ENCODE peak calls at places on chromosomes 13 and 19, in four cellular contexts. Y, F, J and A are unnamed samples.

GRCh38 chr13:51714663-51715168 is 89.2 kb downstream of the DHRS12 start:
- DNase-seq in Y (no peak), F (no peak), J (no peak), A (no peak)

GRCh38 chr19:41323430-41324125 is 13.6 kb downstream of the CCDC97 start:
- DNase-seq in Y (peak; percentile 93), F (peak; percentile 97), J (no peak), A (peak; percentile 82)

GRCh38 chr13:67437246-67437645 is 207.1 kb upstream of the PCDH9 start:
- DNase-seq in Y (no peak), F (no peak), J (no peak), A (no peak)

GRCh38 chr13:44679602-44680001 is 103.5 kb upstream of the TSC22D1 start:
- DNase-seq in Y (no peak), F (no peak), J (no peak), A (no peak)

GRCh38 chr13:113157929-113158747 is at the start of gene PROZ:
- DNase-seq in Y (no peak), F (no peak), J (no peak), A (no peak)

GRCh38 chr19:5586300-5587070 is 18.7 kb upstream of the TINCR start:
- DNase-seq in Y (no peak), F (no peak), J (no peak), A (no peak)

GRCh38 chr13:94345374-94346195 is 133.9 kb downstream of the DCT start:
- DNase-seq in Y (no peak), F (peak; percentile 43), J (no peak), A (no peak)

GRCh38 chr19:48169585-48169973 is 565 bp downstream of the LIG1 start:
- DNase-seq in Y (peak; percentile 98), F (peak; percentile 68), J (peak; percentile 87), A (peak; percentile 78)

GRCh38 chr13:75415720-75416119 is 66.2 kb downstream of the TBC1D4 start:
- DNase-seq in Y (no peak), F (peak; percentile 83), J (no peak), A (peak; percentile 12)

GRCh38 chr19:15424692-15425272 is 6.0 kb upstream of the AKAP8L start:
- DNase-seq in Y (no peak), F (no peak), J (no peak), A (no peak)
- H3K27ac ChIP-seq in Y (no peak overlapping the region), F (no peak overlapping the region), J (no peak overlapping the region), A (no peak overlapping the region)

GRCh38 chr19:35292986-35293732 is 1.2 kb downstream of the MAG start:
- DNase-seq in Y (peak; percentile 59), F (no peak), J (no peak), A (peak; percentile 64)

GRCh38 chr19:35291916-35292315 is at the start of gene MAG:
- DNase-seq in Y (no peak), F (no peak), J (no peak), A (no peak)

GRCh38 chr19:35291259-35291658 is 702 bp upstream of the MAG start:
- DNase-seq in Y (no peak), F (no peak), J (no peak), A (peak; percentile 71)

GRCh38 chr19:35293733-35294309 is 1.9 kb downstream of the MAG start:
- DNase-seq in Y (peak; percentile 76), F (no peak), J (no peak), A (no peak)

DNA sequence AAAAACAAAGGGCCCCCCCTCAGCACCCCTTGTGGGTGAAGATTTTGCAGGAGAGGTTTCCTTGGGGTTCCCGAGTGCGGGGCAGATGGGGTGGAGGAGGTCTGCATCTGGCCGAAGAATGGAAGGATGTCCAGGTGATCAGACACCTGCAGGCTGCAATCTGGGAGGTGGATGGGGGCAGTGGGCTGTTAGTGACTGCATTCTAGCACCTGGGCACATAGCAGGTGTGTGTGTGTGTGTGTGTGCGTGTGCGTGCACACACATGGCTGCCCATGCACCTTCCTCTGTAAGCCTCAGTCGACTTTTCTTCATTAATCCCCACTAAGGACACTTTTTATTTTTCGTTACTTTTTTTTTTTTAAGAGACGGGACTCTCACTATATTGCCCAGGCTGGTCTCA is 460 bp downstream of the MAG start:
- DNase-seq in Y (no peak), F (no peak), J (no peak), A (no peak)
- H3K27ac ChIP-seq in Y (no peak overlapping the region), F (no peak overlapping the region), J (no peak overlapping the region), A (no peak overlapping the region)

DNA sequence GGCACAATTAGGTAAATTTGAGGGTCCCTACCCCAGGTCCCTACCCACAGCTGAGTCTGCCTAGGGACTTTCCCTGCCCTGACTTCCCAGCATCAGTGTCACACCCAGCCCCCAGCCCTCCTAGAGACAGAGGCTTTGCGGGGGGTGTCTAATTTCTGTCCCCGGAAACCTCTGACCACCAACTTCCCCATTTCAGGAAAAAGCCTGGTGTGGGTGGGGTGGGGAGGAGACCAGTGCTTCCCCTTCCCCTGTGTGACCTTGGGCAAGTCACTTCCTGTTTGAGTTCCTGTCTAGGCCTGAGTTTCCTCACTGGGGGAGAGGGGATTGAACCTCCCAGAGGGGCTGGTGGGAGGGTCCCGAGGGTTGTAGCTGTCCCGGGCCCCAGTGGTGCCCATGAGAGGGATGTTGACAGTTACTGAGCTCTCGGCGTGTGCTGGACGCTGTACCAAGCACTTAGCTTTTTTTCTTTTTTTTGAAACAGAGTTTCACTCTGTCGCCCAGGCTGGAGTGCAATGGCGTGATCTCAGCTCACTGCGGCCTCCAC is 7.9 kb downstream of the VASP start:
- DNase-seq in Y (no peak), F (no peak), J (no peak), A (no peak)
- H3K27ac ChIP-seq in Y (no peak overlapping the region), F (no peak overlapping the region), J (no peak overlapping the region), A (no peak overlapping the region)

GRCh38 chr19:7535993-7536685 is 622 bp downstream of the PNPLA6 start:
- DNase-seq in Y (peak; percentile 75), F (no peak), J (no peak), A (no peak)
- H3K27ac ChIP-seq in Y (no peak overlapping the region), F (no peak overlapping the region), J (no peak overlapping the region), A (no peak overlapping the region)

GRCh38 chr19:3494559-3494958 is 5.9 kb downstream of the DOHH start:
- DNase-seq in Y (no peak), F (no peak), J (no peak), A (no peak)
- H3K27ac ChIP-seq in Y (no peak overlapping the region), F (no peak overlapping the region), J (no peak overlapping the region), A (no peak overlapping the region)

GRCh38 chr13:30872685-30873443 is 33.2 kb upstream of the MEDAG start:
- DNase-seq in Y (peak; percentile 86), F (peak; percentile 91), J (peak; percentile 66), A (peak; percentile 71)
- H3K27ac ChIP-seq in Y (peak overlapping the region; percentile 96), F (no peak overlapping the region), J (no peak overlapping the region), A (peak overlapping the region; percentile 69)

GRCh38 chr13:77728265-77728966 is 30.9 kb downstream of the SLAIN1 start:
- DNase-seq in Y (no peak), F (no peak), J (no peak), A (no peak)
- H3K27ac ChIP-seq in Y (no peak overlapping the region), F (no peak overlapping the region), J (no peak overlapping the region), A (no peak overlapping the region)

DNA sequence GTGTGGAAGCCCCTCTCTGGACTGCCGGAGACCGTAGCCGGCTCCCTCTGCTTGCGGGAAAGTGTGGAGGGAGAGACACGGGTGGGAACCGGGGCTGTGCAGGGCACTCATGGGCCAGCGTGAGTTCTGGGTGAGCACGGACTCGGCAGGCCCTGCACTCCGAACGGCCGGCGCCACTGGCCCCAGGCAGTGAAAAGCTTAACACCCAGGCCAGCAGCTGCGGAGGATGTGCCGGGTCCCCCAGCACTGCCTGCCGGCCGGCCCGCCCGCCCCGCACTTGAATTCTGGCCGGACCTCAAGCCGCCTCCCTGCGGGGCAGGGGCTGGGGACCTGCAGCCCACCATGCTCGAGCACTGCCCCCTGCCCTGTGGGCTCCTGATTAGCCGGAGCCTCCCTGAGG is 147.0 kb downstream of the FGF9 start:
- DNase-seq in Y (no peak), F (no peak), J (no peak), A (no peak)
- H3K27ac ChIP-seq in Y (no peak overlapping the region), F (no peak overlapping the region), J (no peak overlapping the region), A (no peak overlapping the region)

GRCh38 chr19:49486232-49486631 is 1.2 kb upstream of the RPL13A start:
- DNase-seq in Y (no peak), F (no peak), J (peak; percentile 0), A (no peak)
- H3K27ac ChIP-seq in Y (no peak overlapping the region), F (no peak overlapping the region), J (no peak overlapping the region), A (no peak overlapping the region)

GRCh38 chr13:37484056-37484455 is 114.5 kb downstream of the POSTN start:
- DNase-seq in Y (no peak), F (no peak), J (no peak), A (no peak)
- H3K27ac ChIP-seq in Y (no peak overlapping the region), F (no peak overlapping the region), J (no peak overlapping the region), A (no peak overlapping the region)